ENCODE peak calls at places on chromosomes 4 and X, in four cellular contexts. One of them, this sample, is unnamed.

GRCh38 chr4:12538162-12538561 is 946.0 kb downstream of the RAB28 start:
- DNase-seq in right lobe of liver: no peak
- DNase-seq in tibial nerve: no peak
- DNase-seq in IMR-90: no peak
- DNase-seq in this sample: no peak

GRCh38 chr4:8259743-8260430 is 9.7 kb upstream of the HTRA3 start:
- DNase-seq in IMR-90: no peak
- DNase-seq in tibial nerve: no peak
- DNase-seq in right lobe of liver: no peak
- DNase-seq in this sample: no peak

GRCh38 chrX:10833299-10834169 is 213.1 kb upstream of the MID1 start:
- DNase-seq in right lobe of liver: peak; percentile 31
- DNase-seq in tibial nerve: no peak
- DNase-seq in IMR-90: no peak
- DNase-seq in this sample: peak; percentile 58

GRCh38 chr4:157226035-157226434 is 5.5 kb downstream of the GRIA2 start:
- DNase-seq in tibial nerve: no peak
- DNase-seq in IMR-90: no peak
- DNase-seq in right lobe of liver: no peak
- DNase-seq in this sample: no peak

GRCh38 chr4:24978291-24979072 is 52.3 kb downstream of the LGI2 start:
- DNase-seq in right lobe of liver: no peak
- DNase-seq in IMR-90: no peak
- DNase-seq in tibial nerve: no peak
- DNase-seq in this sample: no peak

GRCh38 chr4:826508-827208 is 729 bp upstream of the CPLX1 start:
- DNase-seq in IMR-90: no peak
- DNase-seq in tibial nerve: no peak
- DNase-seq in right lobe of liver: peak; percentile 42
- DNase-seq in this sample: no peak

GRCh38 chr4:3781193-3781886 is 15.2 kb downstream of the ADRA2C start:
- DNase-seq in tibial nerve: no peak
- DNase-seq in IMR-90: no peak
- DNase-seq in right lobe of liver: no peak
- DNase-seq in this sample: no peak

GRCh38 chrX:103585421-103586313 is at the start of gene TCEAL4:
- DNase-seq in tibial nerve: peak; percentile 45
- DNase-seq in right lobe of liver: peak; percentile 81
- DNase-seq in IMR-90: no peak
- DNase-seq in this sample: peak; percentile 80

GRCh38 chr4:114184901-114185300 is 205.5 kb upstream of the ARSJ start:
- DNase-seq in tibial nerve: no peak
- DNase-seq in IMR-90: no peak
- DNase-seq in right lobe of liver: no peak
- DNase-seq in this sample: no peak

GRCh38 chr4:125827338-125828074 is 512.8 kb downstream of the FAT4 start:
- DNase-seq in tibial nerve: no peak
- DNase-seq in right lobe of liver: no peak
- DNase-seq in IMR-90: no peak
- DNase-seq in this sample: no peak

GRCh38 chr4:189202869-189203271 is 737.8 kb upstream of the FRG1 start:
- DNase-seq in tibial nerve: no peak
- DNase-seq in right lobe of liver: no peak
- DNase-seq in IMR-90: peak; percentile 89
- DNase-seq in this sample: no peak

GRCh38 chrX:48957827-48958634 is 624 bp upstream of the OTUD5 start:
- DNase-seq in IMR-90: peak; percentile 98
- DNase-seq in tibial nerve: peak; percentile 91
- DNase-seq in right lobe of liver: peak; percentile 97
- DNase-seq in this sample: peak; percentile 97

GRCh38 chr4:13705521-13706035 is 78.1 kb upstream of the BOD1L1 start:
- DNase-seq in tibial nerve: no peak
- DNase-seq in right lobe of liver: peak; percentile 86
- DNase-seq in IMR-90: no peak
- DNase-seq in this sample: no peak

GRCh38 chr4:120202222-120202621 is 135.6 kb upstream of the MAD2L1 start:
- DNase-seq in right lobe of liver: no peak
- DNase-seq in tibial nerve: no peak
- DNase-seq in IMR-90: no peak
- DNase-seq in this sample: no peak
- H3K27ac ChIP-seq in right lobe of liver: no peak overlapping the region
- H3K27ac ChIP-seq in tibial nerve: no peak overlapping the region
- H3K27ac ChIP-seq in IMR-90: no peak overlapping the region
- H3K27ac ChIP-seq in this sample: no peak overlapping the region

GRCh38 chr4:102541708-102542107 is 40.5 kb downstream of the NFKB1 start:
- DNase-seq in right lobe of liver: no peak
- DNase-seq in tibial nerve: no peak
- DNase-seq in IMR-90: no peak
- DNase-seq in this sample: no peak
- TF ChIP-seq CTCF in right lobe of liver: no peak
- TF ChIP-seq CTCF in tibial nerve: no peak
- TF ChIP-seq CTCF in IMR-90: no peak
- TF ChIP-seq CTCF in this sample: peak; percentile 12

GRCh38 chr4:40888916-40889315 is 139.2 kb downstream of the NSUN7 start:
- DNase-seq in right lobe of liver: no peak
- DNase-seq in IMR-90: no peak
- DNase-seq in tibial nerve: no peak
- DNase-seq in this sample: no peak
- TF ChIP-seq POLR2A in right lobe of liver: no peak
- TF ChIP-seq POLR2A in IMR-90: no peak
- TF ChIP-seq POLR2A in tibial nerve: no peak
- TF ChIP-seq POLR2A in this sample: no peak

GRCh38 chr4:185779520-185779919 is 32.5 kb downstream of the SORBS2 start:
- DNase-seq in tibial nerve: no peak
- DNase-seq in right lobe of liver: no peak
- DNase-seq in IMR-90: no peak
- DNase-seq in this sample: no peak
- H3K27ac ChIP-seq in tibial nerve: no peak overlapping the region
- H3K27ac ChIP-seq in right lobe of liver: no peak overlapping the region
- H3K27ac ChIP-seq in IMR-90: no peak overlapping the region
- H3K27ac ChIP-seq in this sample: no peak overlapping the region

DNA sequence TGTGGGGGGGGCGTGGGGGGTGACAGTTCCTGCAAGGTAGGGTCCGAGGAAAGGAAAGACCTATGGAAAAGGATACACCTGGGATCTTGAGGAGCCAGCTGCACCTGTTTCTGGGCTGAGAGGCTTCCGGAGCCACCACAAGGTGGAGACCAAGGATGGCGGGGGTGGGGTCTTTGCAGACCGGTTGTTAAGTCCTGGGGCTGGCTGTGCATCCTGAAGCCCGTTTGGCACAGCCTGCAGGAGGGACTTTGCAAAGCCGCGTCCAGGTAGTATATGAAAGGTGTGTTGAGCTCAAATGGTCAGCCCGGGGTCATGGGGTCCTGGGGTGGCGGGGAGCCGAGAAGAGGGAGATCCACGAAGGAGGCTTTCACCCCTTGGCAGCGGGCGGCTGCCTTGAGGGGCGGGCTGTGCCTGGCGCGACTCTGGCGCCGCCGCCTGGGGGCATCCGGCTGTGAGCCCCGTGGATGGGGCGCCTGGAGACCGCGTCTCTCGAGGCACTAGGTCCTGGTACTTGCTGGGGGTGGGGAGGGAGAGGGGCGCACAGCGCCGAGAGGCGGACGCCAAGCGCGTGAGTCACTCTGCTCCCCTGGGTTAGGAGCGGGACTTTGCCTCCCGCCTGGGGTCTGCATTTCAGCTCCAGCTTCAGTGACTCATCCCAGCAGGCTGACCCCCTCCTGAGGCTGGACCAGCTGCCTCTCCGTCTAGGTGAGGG is 58.2 kb upstream of the DYNLT3 start:
- DNase-seq in right lobe of liver: no peak
- DNase-seq in tibial nerve: no peak
- DNase-seq in IMR-90: peak; percentile 30
- DNase-seq in this sample: no peak
- TF ChIP-seq CTCF in right lobe of liver: peak; percentile 32
- TF ChIP-seq CTCF in tibial nerve: no peak
- TF ChIP-seq CTCF in IMR-90: peak; percentile 35
- TF ChIP-seq CTCF in this sample: no peak

DNA sequence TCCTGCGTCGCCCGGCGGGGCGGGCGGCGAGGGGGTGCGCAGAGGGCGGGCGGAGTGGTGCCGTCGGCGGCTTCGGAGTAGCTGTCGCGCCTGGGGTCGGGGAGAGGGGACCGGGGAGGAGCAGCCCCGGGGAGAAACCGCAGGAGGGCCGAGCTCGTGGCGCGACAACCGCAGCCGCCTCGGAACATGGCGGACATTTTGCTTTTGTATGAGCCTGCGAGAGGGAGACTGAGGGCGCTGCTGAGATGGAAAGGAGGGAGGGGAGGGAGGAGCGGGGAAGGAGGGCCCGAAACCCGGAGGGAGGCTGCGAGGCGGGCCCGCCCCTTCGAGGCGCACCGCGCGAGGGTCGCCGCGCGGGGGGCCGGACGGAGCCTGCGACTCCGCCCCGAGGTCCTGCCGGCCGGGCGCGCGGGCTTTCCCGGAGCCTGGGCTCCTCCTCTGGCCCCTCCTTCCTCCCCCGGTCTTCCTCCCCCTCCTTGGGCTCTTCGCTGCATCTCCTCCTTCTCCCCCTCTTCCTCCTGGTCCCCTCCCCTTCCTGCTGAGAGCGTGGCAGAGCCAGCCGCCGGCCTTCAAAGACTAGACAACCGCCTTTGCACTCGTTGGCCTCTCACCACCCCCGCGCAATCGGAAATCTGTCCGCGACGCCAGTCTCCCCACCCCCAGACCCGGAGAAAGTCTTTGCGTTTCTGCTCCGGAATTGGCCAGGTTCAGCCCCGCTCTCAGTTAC is 1.1 kb downstream of the INTS6L start:
- DNase-seq in right lobe of liver: peak; percentile 62
- DNase-seq in IMR-90: peak; percentile 85
- DNase-seq in tibial nerve: peak; percentile 56
- DNase-seq in this sample: peak; percentile 85
- TF ChIP-seq POLR2A in right lobe of liver: peak; percentile 33
- TF ChIP-seq POLR2A in IMR-90: peak; percentile 60
- TF ChIP-seq POLR2A in tibial nerve: no peak
- TF ChIP-seq POLR2A in this sample: peak; percentile 33

GRCh38 chr4:169158046-169158445 is 112.7 kb downstream of the SH3RF1 start:
- DNase-seq in IMR-90: no peak
- DNase-seq in right lobe of liver: no peak
- DNase-seq in tibial nerve: no peak
- DNase-seq in this sample: no peak

GRCh38 chr4:169160825-169161224 is 109.9 kb downstream of the SH3RF1 start:
- DNase-seq in right lobe of liver: no peak
- DNase-seq in tibial nerve: no peak
- DNase-seq in IMR-90: no peak
- DNase-seq in this sample: no peak

GRCh38 chr4:169156392-169156791 is 114.4 kb downstream of the SH3RF1 start:
- DNase-seq in IMR-90: no peak
- DNase-seq in tibial nerve: no peak
- DNase-seq in right lobe of liver: no peak
- DNase-seq in this sample: no peak

GRCh38 chr4:169158860-169159259 is 111.9 kb downstream of the SH3RF1 start:
- DNase-seq in tibial nerve: no peak
- DNase-seq in right lobe of liver: no peak
- DNase-seq in IMR-90: no peak
- DNase-seq in this sample: no peak

GRCh38 chr4:169159614-169160013 is 111.1 kb downstream of the SH3RF1 start:
- DNase-seq in tibial nerve: no peak
- DNase-seq in right lobe of liver: no peak
- DNase-seq in IMR-90: peak; percentile 76
- DNase-seq in this sample: no peak
- H3K27ac ChIP-seq in tibial nerve: no peak overlapping the region
- H3K27ac ChIP-seq in right lobe of liver: no peak overlapping the region
- H3K27ac ChIP-seq in IMR-90: peak overlapping the region; percentile 67
- H3K27ac ChIP-seq in this sample: no peak overlapping the region

GRCh38 chr4:37666625-37667071 is 19.5 kb downstream of the RELL1 start:
- DNase-seq in tibial nerve: peak; percentile 36
- DNase-seq in right lobe of liver: no peak
- DNase-seq in IMR-90: peak; percentile 95
- DNase-seq in this sample: no peak
- TF ChIP-seq CTCF in tibial nerve: no peak
- TF ChIP-seq CTCF in right lobe of liver: no peak
- TF ChIP-seq CTCF in IMR-90: peak; percentile 26
- TF ChIP-seq CTCF in this sample: no peak